ENCODE peak calls at places on chromosomes 4 and X, in nine cellular contexts. One of them, this sample, is unnamed.

GRCh38 chr4:7458477-7458876 is 23.7 kb upstream of the PSAPL1 start:
- DNase-seq in foreskin fibroblast: no peak
- DNase-seq in endodermal cell: no peak
- DNase-seq in ovary: no peak
- DNase-seq in HFF-Myc: no peak
- DNase-seq in upper lobe of right lung: no peak
- DNase-seq in cardiac muscle cell: no peak
- DNase-seq in brain microvascular endothelial cell: no peak
- DNase-seq in endothelial cell of umbilical vein: no peak
- DNase-seq in this sample: no peak

GRCh38 chrX:47501226-47502071 is 18.4 kb upstream of the ZNF41 start:
- DNase-seq in foreskin fibroblast: peak
- DNase-seq in endodermal cell: no peak
- DNase-seq in ovary: no peak
- DNase-seq in HFF-Myc: peak
- DNase-seq in upper lobe of right lung: no peak
- DNase-seq in cardiac muscle cell: peak
- DNase-seq in brain microvascular endothelial cell: peak
- DNase-seq in endothelial cell of umbilical vein: no peak
- DNase-seq in this sample: no peak

GRCh38 chr4:36786519-36786918 is 458.0 kb upstream of the NWD2 start:
- DNase-seq in foreskin fibroblast: no peak
- DNase-seq in endodermal cell: no peak
- DNase-seq in ovary: no peak
- DNase-seq in HFF-Myc: no peak
- DNase-seq in upper lobe of right lung: no peak
- DNase-seq in cardiac muscle cell: no peak
- DNase-seq in brain microvascular endothelial cell: no peak
- DNase-seq in endothelial cell of umbilical vein: no peak
- DNase-seq in this sample: no peak

GRCh38 chr4:90002406-90003040 is 107.9 kb downstream of the MMRN1 start:
- DNase-seq in foreskin fibroblast: no peak
- DNase-seq in endodermal cell: no peak
- DNase-seq in ovary: no peak
- DNase-seq in HFF-Myc: no peak
- DNase-seq in upper lobe of right lung: no peak
- DNase-seq in cardiac muscle cell: no peak
- DNase-seq in brain microvascular endothelial cell: no peak
- DNase-seq in endothelial cell of umbilical vein: peak
- DNase-seq in this sample: no peak

GRCh38 chrX:16788477-16788876 is 2.2 kb downstream of the TXLNG start:
- DNase-seq in foreskin fibroblast: peak
- DNase-seq in endodermal cell: peak
- DNase-seq in ovary: peak
- DNase-seq in HFF-Myc: no peak
- DNase-seq in upper lobe of right lung: no peak
- DNase-seq in cardiac muscle cell: no peak
- DNase-seq in brain microvascular endothelial cell: no peak
- DNase-seq in endothelial cell of umbilical vein: no peak
- DNase-seq in this sample: no peak

GRCh38 chrX:1355131-1355799 is 18.7 kb downstream of the IL3RA start:
- DNase-seq in foreskin fibroblast: no peak
- DNase-seq in endodermal cell: peak
- DNase-seq in ovary: no peak
- DNase-seq in HFF-Myc: no peak
- DNase-seq in upper lobe of right lung: no peak
- DNase-seq in cardiac muscle cell: no peak
- DNase-seq in brain microvascular endothelial cell: no peak
- DNase-seq in endothelial cell of umbilical vein: no peak
- DNase-seq in this sample: peak

GRCh38 chr4:2253160-2254084 is 8.5 kb downstream of the MXD4 start:
- DNase-seq in foreskin fibroblast: no peak
- DNase-seq in endodermal cell: no peak
- DNase-seq in ovary: no peak
- DNase-seq in HFF-Myc: no peak
- DNase-seq in upper lobe of right lung: peak
- DNase-seq in cardiac muscle cell: no peak
- DNase-seq in brain microvascular endothelial cell: no peak
- DNase-seq in endothelial cell of umbilical vein: no peak
- DNase-seq in this sample: no peak

GRCh38 chr4:31548823-31549222 is 828.7 kb downstream of the PCDH7 start:
- DNase-seq in foreskin fibroblast: no peak
- DNase-seq in endodermal cell: no peak
- DNase-seq in ovary: no peak
- DNase-seq in HFF-Myc: no peak
- DNase-seq in upper lobe of right lung: no peak
- DNase-seq in cardiac muscle cell: no peak
- DNase-seq in brain microvascular endothelial cell: no peak
- DNase-seq in endothelial cell of umbilical vein: no peak
- DNase-seq in this sample: no peak

GRCh38 chr4:109820563-109820962 is 5.0 kb downstream of the GAR1 start:
- DNase-seq in foreskin fibroblast: no peak
- DNase-seq in endodermal cell: no peak
- DNase-seq in ovary: no peak
- DNase-seq in HFF-Myc: no peak
- DNase-seq in upper lobe of right lung: no peak
- DNase-seq in cardiac muscle cell: no peak
- DNase-seq in brain microvascular endothelial cell: no peak
- DNase-seq in endothelial cell of umbilical vein: no peak
- DNase-seq in this sample: no peak

GRCh38 chrX:151815461-151815860 is 80.9 kb downstream of the CNGA2 start:
- DNase-seq in foreskin fibroblast: no peak
- DNase-seq in endodermal cell: no peak
- DNase-seq in ovary: no peak
- DNase-seq in HFF-Myc: no peak
- DNase-seq in upper lobe of right lung: no peak
- DNase-seq in cardiac muscle cell: no peak
- DNase-seq in brain microvascular endothelial cell: no peak
- DNase-seq in endothelial cell of umbilical vein: no peak
- DNase-seq in this sample: no peak

GRCh38 chr4:41320278-41320677 is 63.5 kb downstream of the UCHL1 start:
- DNase-seq in foreskin fibroblast: no peak
- DNase-seq in endodermal cell: no peak
- DNase-seq in ovary: no peak
- DNase-seq in HFF-Myc: no peak
- DNase-seq in upper lobe of right lung: no peak
- DNase-seq in cardiac muscle cell: no peak
- DNase-seq in brain microvascular endothelial cell: no peak
- DNase-seq in endothelial cell of umbilical vein: no peak
- DNase-seq in this sample: no peak

GRCh38 chr4:13642576-13642975 is 15.1 kb upstream of the BOD1L1 start:
- DNase-seq in foreskin fibroblast: peak
- DNase-seq in endodermal cell: no peak
- DNase-seq in ovary: peak
- DNase-seq in HFF-Myc: no peak
- DNase-seq in upper lobe of right lung: no peak
- DNase-seq in cardiac muscle cell: no peak
- DNase-seq in brain microvascular endothelial cell: peak
- DNase-seq in endothelial cell of umbilical vein: no peak
- DNase-seq in this sample: no peak

GRCh38 chr4:78864405-78865024 is 74.7 kb downstream of the PAQR3 start:
- DNase-seq in foreskin fibroblast: peak
- DNase-seq in endodermal cell: no peak
- DNase-seq in ovary: no peak
- DNase-seq in HFF-Myc: peak
- DNase-seq in upper lobe of right lung: no peak
- DNase-seq in cardiac muscle cell: peak
- DNase-seq in brain microvascular endothelial cell: peak
- DNase-seq in endothelial cell of umbilical vein: peak
- DNase-seq in this sample: peak

GRCh38 chr4:12172198-12172970 is 743.7 kb upstream of the HS3ST1 start:
- DNase-seq in foreskin fibroblast: no peak
- DNase-seq in endodermal cell: no peak
- DNase-seq in ovary: no peak
- DNase-seq in HFF-Myc: no peak
- DNase-seq in upper lobe of right lung: no peak
- DNase-seq in cardiac muscle cell: no peak
- DNase-seq in brain microvascular endothelial cell: no peak
- DNase-seq in endothelial cell of umbilical vein: no peak
- DNase-seq in this sample: no peak

GRCh38 chr4:91840359-91840758 is 463.4 kb upstream of the GRID2 start:
- DNase-seq in foreskin fibroblast: no peak
- DNase-seq in endodermal cell: no peak
- DNase-seq in ovary: no peak
- DNase-seq in HFF-Myc: no peak
- DNase-seq in upper lobe of right lung: no peak
- DNase-seq in cardiac muscle cell: no peak
- DNase-seq in brain microvascular endothelial cell: no peak
- DNase-seq in endothelial cell of umbilical vein: no peak
- DNase-seq in this sample: no peak

DNA sequence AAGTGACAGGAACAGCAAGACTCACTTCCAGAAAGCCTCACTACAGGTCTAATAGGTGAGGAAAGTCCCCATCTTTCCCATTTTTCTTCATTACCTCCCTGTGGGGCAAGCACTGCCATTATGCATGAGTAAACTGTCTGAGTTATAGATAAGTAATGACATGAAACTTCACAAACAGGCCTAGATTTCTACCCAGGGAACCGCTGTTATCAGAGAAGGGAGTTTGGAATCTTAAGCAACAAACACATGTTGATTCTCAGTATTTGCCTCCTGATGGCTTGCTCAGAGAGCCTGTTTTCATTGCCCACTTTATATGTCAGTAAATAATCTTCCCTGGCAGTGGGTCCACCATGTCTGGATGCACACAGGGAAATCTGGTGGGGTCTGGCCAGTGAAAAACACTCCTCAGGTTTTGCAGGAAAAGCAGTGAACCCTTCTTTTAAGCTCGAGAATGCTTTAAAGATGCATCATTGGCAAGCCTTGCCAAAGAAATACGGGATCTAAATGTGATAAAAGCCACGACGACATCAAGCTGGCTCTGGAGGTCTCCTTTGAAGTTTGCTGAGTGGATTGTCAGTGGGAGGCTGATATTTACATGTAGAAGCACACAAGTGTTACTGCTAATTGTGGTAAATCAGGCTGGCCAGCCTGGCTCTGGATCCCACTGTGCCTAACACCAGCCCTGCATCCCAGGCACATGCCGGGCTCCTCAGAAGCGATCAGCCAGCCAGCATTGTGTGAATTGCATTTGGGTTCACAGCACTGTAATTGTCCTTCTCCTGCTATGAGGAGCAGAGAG is 25.2 kb downstream of the PDGFRA start:
- DNase-seq in foreskin fibroblast: peak
- DNase-seq in endodermal cell: peak
- DNase-seq in ovary: no peak
- DNase-seq in HFF-Myc: no peak
- DNase-seq in upper lobe of right lung: no peak
- DNase-seq in cardiac muscle cell: no peak
- DNase-seq in brain microvascular endothelial cell: no peak
- DNase-seq in endothelial cell of umbilical vein: no peak
- DNase-seq in this sample: no peak
- H3K4me3 ChIP-seq in foreskin fibroblast: no peak
- H3K4me3 ChIP-seq in endodermal cell: no peak
- H3K4me3 ChIP-seq in ovary: no peak
- H3K4me3 ChIP-seq in HFF-Myc: no peak
- H3K4me3 ChIP-seq in upper lobe of right lung: no peak
- H3K4me3 ChIP-seq in cardiac muscle cell: no peak
- H3K4me3 ChIP-seq in brain microvascular endothelial cell: no peak
- H3K4me3 ChIP-seq in endothelial cell of umbilical vein: no peak
- H3K4me3 ChIP-seq in this sample: no peak

GRCh38 chr4:143085224-143085623 is 99.5 kb upstream of the USP38 start:
- DNase-seq in foreskin fibroblast: peak
- DNase-seq in endodermal cell: no peak
- DNase-seq in ovary: no peak
- DNase-seq in HFF-Myc: no peak
- DNase-seq in upper lobe of right lung: no peak
- DNase-seq in cardiac muscle cell: no peak
- DNase-seq in brain microvascular endothelial cell: no peak
- DNase-seq in endothelial cell of umbilical vein: peak
- DNase-seq in this sample: no peak
- TF ChIP-seq CTCF in foreskin fibroblast: no peak
- TF ChIP-seq CTCF in endodermal cell: peak
- TF ChIP-seq CTCF in ovary: no peak
- TF ChIP-seq CTCF in HFF-Myc: no peak
- TF ChIP-seq CTCF in upper lobe of right lung: peak
- TF ChIP-seq CTCF in cardiac muscle cell: peak
- TF ChIP-seq CTCF in brain microvascular endothelial cell: no peak
- TF ChIP-seq CTCF in endothelial cell of umbilical vein: no peak
- TF ChIP-seq CTCF in this sample: no peak

GRCh38 chr4:53576676-53577372 is 14.5 kb downstream of the LNX1 start:
- DNase-seq in foreskin fibroblast: peak
- DNase-seq in endodermal cell: no peak
- DNase-seq in ovary: no peak
- DNase-seq in HFF-Myc: no peak
- DNase-seq in upper lobe of right lung: no peak
- DNase-seq in cardiac muscle cell: no peak
- DNase-seq in brain microvascular endothelial cell: no peak
- DNase-seq in endothelial cell of umbilical vein: peak
- DNase-seq in this sample: peak

GRCh38 chr4:53580301-53580700 is 11.0 kb downstream of the LNX1 start:
- DNase-seq in foreskin fibroblast: no peak
- DNase-seq in endodermal cell: no peak
- DNase-seq in ovary: no peak
- DNase-seq in HFF-Myc: no peak
- DNase-seq in upper lobe of right lung: no peak
- DNase-seq in cardiac muscle cell: no peak
- DNase-seq in brain microvascular endothelial cell: no peak
- DNase-seq in endothelial cell of umbilical vein: no peak
- DNase-seq in this sample: no peak

GRCh38 chr4:53576218-53576617 is 15.1 kb downstream of the LNX1 start:
- DNase-seq in foreskin fibroblast: no peak
- DNase-seq in endodermal cell: no peak
- DNase-seq in ovary: no peak
- DNase-seq in HFF-Myc: no peak
- DNase-seq in upper lobe of right lung: no peak
- DNase-seq in cardiac muscle cell: no peak
- DNase-seq in brain microvascular endothelial cell: no peak
- DNase-seq in endothelial cell of umbilical vein: no peak
- DNase-seq in this sample: peak

GRCh38 chr4:53582194-53582593 is 9.1 kb downstream of the LNX1 start:
- DNase-seq in foreskin fibroblast: no peak
- DNase-seq in endodermal cell: no peak
- DNase-seq in ovary: no peak
- DNase-seq in HFF-Myc: no peak
- DNase-seq in upper lobe of right lung: no peak
- DNase-seq in cardiac muscle cell: no peak
- DNase-seq in brain microvascular endothelial cell: no peak
- DNase-seq in endothelial cell of umbilical vein: no peak
- DNase-seq in this sample: no peak

GRCh38 chr4:53579826-53580225 is 11.5 kb downstream of the LNX1 start:
- DNase-seq in foreskin fibroblast: peak
- DNase-seq in endodermal cell: no peak
- DNase-seq in ovary: no peak
- DNase-seq in HFF-Myc: no peak
- DNase-seq in upper lobe of right lung: no peak
- DNase-seq in cardiac muscle cell: no peak
- DNase-seq in brain microvascular endothelial cell: no peak
- DNase-seq in endothelial cell of umbilical vein: no peak
- DNase-seq in this sample: no peak
- H3K4me3 ChIP-seq in foreskin fibroblast: no peak
- H3K4me3 ChIP-seq in endodermal cell: no peak
- H3K4me3 ChIP-seq in ovary: no peak
- H3K4me3 ChIP-seq in HFF-Myc: no peak
- H3K4me3 ChIP-seq in upper lobe of right lung: no peak
- H3K4me3 ChIP-seq in cardiac muscle cell: no peak
- H3K4me3 ChIP-seq in brain microvascular endothelial cell: no peak
- H3K4me3 ChIP-seq in endothelial cell of umbilical vein: no peak
- H3K4me3 ChIP-seq in this sample: no peak

DNA sequence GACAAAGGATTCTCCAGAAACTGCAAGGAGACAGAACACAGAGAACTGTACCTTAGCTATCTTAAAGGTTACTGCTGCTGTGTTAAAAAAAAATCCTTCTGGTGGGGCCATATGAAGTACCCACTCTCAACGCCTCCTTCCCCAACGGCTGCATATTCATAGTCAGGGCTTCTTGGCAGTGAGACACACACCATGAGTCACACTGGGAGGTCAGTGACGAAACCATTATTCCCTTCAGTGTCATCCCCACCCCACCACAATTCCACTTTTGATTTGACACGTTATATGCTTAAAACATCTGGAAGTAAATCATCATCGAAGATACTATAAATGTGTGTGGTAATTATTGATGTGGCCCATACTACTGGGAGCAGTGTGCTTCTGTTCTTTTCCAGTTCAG is 271.5 kb downstream of the LDB2 start:
- DNase-seq in foreskin fibroblast: peak
- DNase-seq in endodermal cell: no peak
- DNase-seq in ovary: peak
- DNase-seq in HFF-Myc: peak
- DNase-seq in upper lobe of right lung: no peak
- DNase-seq in cardiac muscle cell: no peak
- DNase-seq in brain microvascular endothelial cell: peak
- DNase-seq in endothelial cell of umbilical vein: peak
- DNase-seq in this sample: peak
- TF ChIP-seq CTCF in foreskin fibroblast: no peak
- TF ChIP-seq CTCF in endodermal cell: no peak
- TF ChIP-seq CTCF in ovary: no peak
- TF ChIP-seq CTCF in HFF-Myc: no peak
- TF ChIP-seq CTCF in upper lobe of right lung: no peak
- TF ChIP-seq CTCF in cardiac muscle cell: no peak
- TF ChIP-seq CTCF in brain microvascular endothelial cell: no peak
- TF ChIP-seq CTCF in endothelial cell of umbilical vein: no peak
- TF ChIP-seq CTCF in this sample: no peak